ENCODE peak calls at places on chromosomes 2 and 18, in seven cellular contexts. One of them, this sample, is unnamed.

GRCh38 chr18:62717850-62718229 is 2.5 kb downstream of the PHLPP1 start:
- DNase-seq in heart right ventricle: no peak
- DNase-seq in NCI-H460: no peak
- DNase-seq in type B pancreatic cell: no peak
- DNase-seq in naive B cell: no peak
- DNase-seq in choroid plexus epithelial cell: peak; percentile 64
- DNase-seq in T-helper 2 cell: no peak
- DNase-seq in this sample: no peak

GRCh38 chr18:34807106-34807796 is 97.2 kb downstream of the DTNA start:
- DNase-seq in heart right ventricle: no peak
- DNase-seq in NCI-H460: no peak
- DNase-seq in type B pancreatic cell: no peak
- DNase-seq in naive B cell: no peak
- DNase-seq in choroid plexus epithelial cell: no peak
- DNase-seq in T-helper 2 cell: no peak
- DNase-seq in this sample: no peak

GRCh38 chr2:130852521-130853115 is 15.9 kb downstream of the ARHGEF4 start:
- DNase-seq in heart right ventricle: no peak
- DNase-seq in NCI-H460: no peak
- DNase-seq in type B pancreatic cell: no peak
- DNase-seq in naive B cell: no peak
- DNase-seq in choroid plexus epithelial cell: no peak
- DNase-seq in T-helper 2 cell: no peak
- DNase-seq in this sample: no peak

GRCh38 chr2:100554788-100555407 is 7.9 kb upstream of the PDCL3 start:
- DNase-seq in heart right ventricle: peak; percentile 14
- DNase-seq in NCI-H460: no peak
- DNase-seq in type B pancreatic cell: no peak
- DNase-seq in naive B cell: no peak
- DNase-seq in choroid plexus epithelial cell: no peak
- DNase-seq in T-helper 2 cell: peak; percentile 76
- DNase-seq in this sample: no peak

GRCh38 chr2:46230115-46230571 is 67.1 kb upstream of the EPAS1 start:
- DNase-seq in heart right ventricle: peak; percentile 51
- DNase-seq in NCI-H460: no peak
- DNase-seq in type B pancreatic cell: no peak
- DNase-seq in naive B cell: no peak
- DNase-seq in choroid plexus epithelial cell: peak; percentile 19
- DNase-seq in T-helper 2 cell: peak; percentile 39
- DNase-seq in this sample: peak; percentile 16

GRCh38 chr2:45259547-45260160 is 250.4 kb upstream of the SIX2 start:
- DNase-seq in heart right ventricle: no peak
- DNase-seq in NCI-H460: no peak
- DNase-seq in type B pancreatic cell: no peak
- DNase-seq in naive B cell: no peak
- DNase-seq in choroid plexus epithelial cell: no peak
- DNase-seq in T-helper 2 cell: no peak
- DNase-seq in this sample: no peak

GRCh38 chr2:62293490-62294212 is 97.7 kb downstream of the B3GNT2 start:
- DNase-seq in heart right ventricle: peak; percentile 58
- DNase-seq in NCI-H460: no peak
- DNase-seq in type B pancreatic cell: no peak
- DNase-seq in naive B cell: no peak
- DNase-seq in choroid plexus epithelial cell: peak; percentile 35
- DNase-seq in T-helper 2 cell: no peak
- DNase-seq in this sample: no peak

GRCh38 chr18:79478484-79479113 is 82.9 kb downstream of the NFATC1 start:
- DNase-seq in heart right ventricle: no peak
- DNase-seq in NCI-H460: no peak
- DNase-seq in type B pancreatic cell: no peak
- DNase-seq in naive B cell: no peak
- DNase-seq in choroid plexus epithelial cell: no peak
- DNase-seq in T-helper 2 cell: no peak
- DNase-seq in this sample: no peak

GRCh38 chr2:17621781-17622180 is 81.3 kb downstream of the VSNL1 start:
- DNase-seq in heart right ventricle: no peak
- DNase-seq in NCI-H460: no peak
- DNase-seq in type B pancreatic cell: no peak
- DNase-seq in naive B cell: no peak
- DNase-seq in choroid plexus epithelial cell: peak; percentile 13
- DNase-seq in T-helper 2 cell: no peak
- DNase-seq in this sample: no peak

GRCh38 chr2:38092196-38092902 is 16.4 kb upstream of the CYP1B1 start:
- DNase-seq in heart right ventricle: no peak
- DNase-seq in NCI-H460: peak; percentile 96
- DNase-seq in type B pancreatic cell: no peak
- DNase-seq in naive B cell: no peak
- DNase-seq in choroid plexus epithelial cell: peak; percentile 96
- DNase-seq in T-helper 2 cell: no peak
- DNase-seq in this sample: peak; percentile 50

GRCh38 chr2:174014021-174014698 is 49.0 kb upstream of the SP3 start:
- DNase-seq in heart right ventricle: no peak
- DNase-seq in NCI-H460: no peak
- DNase-seq in type B pancreatic cell: no peak
- DNase-seq in naive B cell: no peak
- DNase-seq in choroid plexus epithelial cell: no peak
- DNase-seq in T-helper 2 cell: no peak
- DNase-seq in this sample: no peak

GRCh38 chr18:3604626-3605408 is 154.8 kb downstream of the TGIF1 start:
- DNase-seq in heart right ventricle: no peak
- DNase-seq in NCI-H460: peak; percentile 92
- DNase-seq in type B pancreatic cell: no peak
- DNase-seq in naive B cell: peak; percentile 10
- DNase-seq in choroid plexus epithelial cell: peak; percentile 94
- DNase-seq in T-helper 2 cell: peak; percentile 90
- DNase-seq in this sample: no peak

GRCh38 chr18:54690198-54690597 is 99.2 kb downstream of the DYNAP start:
- DNase-seq in heart right ventricle: no peak
- DNase-seq in NCI-H460: no peak
- DNase-seq in type B pancreatic cell: no peak
- DNase-seq in naive B cell: no peak
- DNase-seq in choroid plexus epithelial cell: peak; percentile 19
- DNase-seq in T-helper 2 cell: no peak
- DNase-seq in this sample: no peak

GRCh38 chr2:18187214-18187613 is 308.7 kb downstream of the KCNS3 start:
- DNase-seq in heart right ventricle: no peak
- DNase-seq in NCI-H460: no peak
- DNase-seq in type B pancreatic cell: no peak
- DNase-seq in naive B cell: no peak
- DNase-seq in choroid plexus epithelial cell: peak; percentile 52
- DNase-seq in T-helper 2 cell: no peak
- DNase-seq in this sample: no peak

GRCh38 chr2:237692601-237693079 is 65.3 kb downstream of the LRRFIP1 start:
- DNase-seq in heart right ventricle: peak; percentile 49
- DNase-seq in NCI-H460: no peak
- DNase-seq in type B pancreatic cell: no peak
- DNase-seq in naive B cell: no peak
- DNase-seq in choroid plexus epithelial cell: no peak
- DNase-seq in T-helper 2 cell: no peak
- DNase-seq in this sample: peak; percentile 43

GRCh38 chr2:22901471-22901870 is 483.5 kb upstream of the KLHL29 start:
- DNase-seq in heart right ventricle: no peak
- DNase-seq in NCI-H460: no peak
- DNase-seq in type B pancreatic cell: no peak
- DNase-seq in naive B cell: no peak
- DNase-seq in choroid plexus epithelial cell: no peak
- DNase-seq in T-helper 2 cell: no peak
- DNase-seq in this sample: no peak

GRCh38 chr2:233544079-233544690 is 22.4 kb downstream of the USP40 start:
- DNase-seq in heart right ventricle: no peak
- DNase-seq in NCI-H460: no peak
- DNase-seq in type B pancreatic cell: no peak
- DNase-seq in naive B cell: no peak
- DNase-seq in choroid plexus epithelial cell: no peak
- DNase-seq in T-helper 2 cell: no peak
- DNase-seq in this sample: no peak

GRCh38 chr2:102439065-102439695 is 16.2 kb downstream of the IL18RAP start:
- DNase-seq in heart right ventricle: no peak
- DNase-seq in NCI-H460: no peak
- DNase-seq in type B pancreatic cell: no peak
- DNase-seq in naive B cell: no peak
- DNase-seq in choroid plexus epithelial cell: peak; percentile 93
- DNase-seq in T-helper 2 cell: no peak
- DNase-seq in this sample: no peak

GRCh38 chr2:218003994-218004419 is 1.2 kb upstream of the TNS1 start:
- DNase-seq in heart right ventricle: peak; percentile 76
- DNase-seq in NCI-H460: no peak
- DNase-seq in type B pancreatic cell: no peak
- DNase-seq in naive B cell: no peak
- DNase-seq in choroid plexus epithelial cell: peak; percentile 73
- DNase-seq in T-helper 2 cell: no peak
- DNase-seq in this sample: peak; percentile 81

GRCh38 chr2:27350106-27350693 is 6.4 kb downstream of the GTF3C2 start:
- DNase-seq in heart right ventricle: no peak
- DNase-seq in NCI-H460: no peak
- DNase-seq in type B pancreatic cell: no peak
- DNase-seq in naive B cell: no peak
- DNase-seq in choroid plexus epithelial cell: no peak
- DNase-seq in T-helper 2 cell: no peak
- DNase-seq in this sample: no peak

GRCh38 chr2:239685965-239686364 is 285.1 kb upstream of the HDAC4 start:
- DNase-seq in heart right ventricle: no peak
- DNase-seq in NCI-H460: no peak
- DNase-seq in type B pancreatic cell: no peak
- DNase-seq in naive B cell: no peak
- DNase-seq in choroid plexus epithelial cell: no peak
- DNase-seq in T-helper 2 cell: no peak
- DNase-seq in this sample: no peak

GRCh38 chr2:24840164-24840869 is 47.1 kb downstream of the CENPO start:
- DNase-seq in heart right ventricle: no peak
- DNase-seq in NCI-H460: no peak
- DNase-seq in type B pancreatic cell: no peak
- DNase-seq in naive B cell: no peak
- DNase-seq in choroid plexus epithelial cell: no peak
- DNase-seq in T-helper 2 cell: no peak
- DNase-seq in this sample: no peak

GRCh38 chr2:192194866-192195547 is at the start of gene TMEFF2:
- DNase-seq in heart right ventricle: peak; percentile 71
- DNase-seq in NCI-H460: peak; percentile 71
- DNase-seq in type B pancreatic cell: peak; percentile 90
- DNase-seq in naive B cell: peak; percentile 15
- DNase-seq in choroid plexus epithelial cell: peak; percentile 83
- DNase-seq in T-helper 2 cell: peak; percentile 43
- DNase-seq in this sample: peak; percentile 16

GRCh38 chr2:9162841-9163240 is 43.8 kb upstream of the ASAP2 start:
- DNase-seq in heart right ventricle: no peak
- DNase-seq in NCI-H460: no peak
- DNase-seq in type B pancreatic cell: no peak
- DNase-seq in naive B cell: no peak
- DNase-seq in choroid plexus epithelial cell: no peak
- DNase-seq in T-helper 2 cell: no peak
- DNase-seq in this sample: no peak

GRCh38 chr18:65750421-65751144 is at the start of gene CDH7:
- DNase-seq in heart right ventricle: peak; percentile 5
- DNase-seq in NCI-H460: no peak
- DNase-seq in type B pancreatic cell: peak; percentile 74
- DNase-seq in naive B cell: peak; percentile 2
- DNase-seq in choroid plexus epithelial cell: no peak
- DNase-seq in T-helper 2 cell: peak; percentile 12
- DNase-seq in this sample: no peak

GRCh38 chr2:147416099-147416498 is 428.7 kb upstream of the ACVR2A start:
- DNase-seq in heart right ventricle: no peak
- DNase-seq in NCI-H460: no peak
- DNase-seq in type B pancreatic cell: no peak
- DNase-seq in naive B cell: no peak
- DNase-seq in choroid plexus epithelial cell: no peak
- DNase-seq in T-helper 2 cell: no peak
- DNase-seq in this sample: no peak

GRCh38 chr2:2942225-2942624 is 435.4 kb downstream of the EIPR1 start:
- DNase-seq in heart right ventricle: no peak
- DNase-seq in NCI-H460: no peak
- DNase-seq in type B pancreatic cell: no peak
- DNase-seq in naive B cell: no peak
- DNase-seq in choroid plexus epithelial cell: no peak
- DNase-seq in T-helper 2 cell: no peak
- DNase-seq in this sample: no peak

This sample was measured in gastrocnemius medialis.